ENCODE peak calls at places on chromosomes 6 and 20, in five cellular contexts. One of them, this sample, is unnamed.

GRCh38 chr6:135114355-135115145 is 59.9 kb upstream of the HBS1L start:
- DNase-seq in A549: no peak
- DNase-seq in GM12878: peak
- DNase-seq in K562: no peak
- DNase-seq in SK-N-SH: no peak
- DNase-seq in this sample: no peak

GRCh38 chr20:20824924-20825584 is 112.6 kb upstream of the RALGAPA2 start:
- DNase-seq in GM12878: peak
- DNase-seq in SK-N-SH: peak
- DNase-seq in A549: peak
- DNase-seq in K562: peak
- DNase-seq in this sample: peak

GRCh38 chr6:6717953-6718352 is 129.4 kb downstream of the LY86 start:
- DNase-seq in GM12878: no peak
- DNase-seq in SK-N-SH: no peak
- DNase-seq in A549: no peak
- DNase-seq in K562: no peak
- DNase-seq in this sample: peak

GRCh38 chr6:53043626-53044025 is 21.6 kb upstream of the FBXO9 start:
- DNase-seq in GM12878: no peak
- DNase-seq in SK-N-SH: no peak
- DNase-seq in K562: no peak
- DNase-seq in A549: no peak
- DNase-seq in this sample: peak

GRCh38 chr20:23027721-23028120 is 7.4 kb upstream of the SSTR4 start:
- DNase-seq in GM12878: no peak
- DNase-seq in K562: no peak
- DNase-seq in SK-N-SH: no peak
- DNase-seq in A549: no peak
- DNase-seq in this sample: no peak

GRCh38 chr20:58497911-58498310 is 17.3 kb downstream of the APCDD1L start:
- DNase-seq in K562: no peak
- DNase-seq in GM12878: no peak
- DNase-seq in A549: no peak
- DNase-seq in SK-N-SH: no peak
- DNase-seq in this sample: no peak

GRCh38 chr20:48075591-48076174 is 290.4 kb upstream of the SULF2 start:
- DNase-seq in GM12878: no peak
- DNase-seq in K562: no peak
- DNase-seq in SK-N-SH: peak
- DNase-seq in A549: no peak
- DNase-seq in this sample: no peak

GRCh38 chr6:136967874-136968752 is 46.0 kb downstream of the SLC35D3 start:
- DNase-seq in A549: peak
- DNase-seq in K562: peak
- DNase-seq in GM12878: peak
- DNase-seq in SK-N-SH: peak
- DNase-seq in this sample: peak

GRCh38 chr6:87277123-87277522 is 45.3 kb upstream of the SMIM8 start:
- DNase-seq in SK-N-SH: peak
- DNase-seq in K562: peak
- DNase-seq in GM12878: no peak
- DNase-seq in A549: peak
- DNase-seq in this sample: peak

GRCh38 chr6:41437604-41438003 is 102.2 kb downstream of the NCR2 start:
- DNase-seq in SK-N-SH: no peak
- DNase-seq in K562: no peak
- DNase-seq in A549: no peak
- DNase-seq in GM12878: no peak
- DNase-seq in this sample: no peak

GRCh38 chr20:47574616-47575401 is 73.1 kb downstream of the NCOA3 start:
- DNase-seq in A549: peak
- DNase-seq in K562: peak
- DNase-seq in SK-N-SH: peak
- DNase-seq in GM12878: no peak
- DNase-seq in this sample: peak

GRCh38 chr6:30646450-30647038 is 389 bp upstream of the C6orf136 start:
- DNase-seq in A549: no peak
- DNase-seq in SK-N-SH: peak
- DNase-seq in GM12878: no peak
- DNase-seq in K562: peak
- DNase-seq in this sample: no peak

GRCh38 chr20:45372646-45373352 is 5.3 kb downstream of the TP53TG5 start:
- DNase-seq in SK-N-SH: no peak
- DNase-seq in K562: no peak
- DNase-seq in A549: no peak
- DNase-seq in GM12878: no peak
- DNase-seq in this sample: no peak

GRCh38 chr20:1964061-1964460 is 29.8 kb downstream of the PDYN start:
- DNase-seq in K562: no peak
- DNase-seq in A549: no peak
- DNase-seq in GM12878: no peak
- DNase-seq in SK-N-SH: no peak
- DNase-seq in this sample: no peak

DNA sequence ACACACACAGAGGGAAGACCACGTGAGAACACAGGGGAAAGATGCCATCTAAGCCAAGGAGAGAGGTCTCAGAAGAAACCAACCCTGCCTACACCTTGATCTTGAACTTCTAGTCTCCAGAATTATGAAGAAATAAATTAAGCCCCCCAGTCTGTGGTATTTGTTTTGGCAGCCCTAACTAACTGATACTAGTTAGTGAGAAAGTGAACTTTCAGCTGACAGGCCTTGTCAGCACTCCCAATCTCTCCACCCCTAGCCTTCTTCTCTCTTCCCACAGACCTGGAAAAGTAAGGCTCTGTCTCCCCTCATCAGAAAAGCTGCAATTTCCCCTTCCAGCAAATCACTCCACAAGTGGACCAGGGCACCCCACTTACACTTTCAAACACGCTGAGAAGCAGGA is 108.6 kb upstream of the CDYL start:
- DNase-seq in A549: no peak
- DNase-seq in GM12878: no peak
- DNase-seq in K562: no peak
- DNase-seq in SK-N-SH: no peak
- DNase-seq in this sample: no peak
- TF ChIP-seq RCOR1 in A549: no peak
- TF ChIP-seq RCOR1 in GM12878: no peak
- TF ChIP-seq RCOR1 in K562: no peak
- TF ChIP-seq RCOR1 in SK-N-SH: no peak
- TF ChIP-seq RCOR1 in this sample: no peak

GRCh38 chr6:43287717-43288679 is 10.1 kb upstream of the SLC22A7 start:
- DNase-seq in A549: no peak
- DNase-seq in SK-N-SH: no peak
- DNase-seq in GM12878: no peak
- DNase-seq in K562: no peak
- DNase-seq in this sample: no peak

GRCh38 chr6:43286456-43286994 is 11.5 kb upstream of the SLC22A7 start:
- DNase-seq in SK-N-SH: no peak
- DNase-seq in GM12878: no peak
- DNase-seq in A549: no peak
- DNase-seq in K562: no peak
- DNase-seq in this sample: no peak

GRCh38 chr6:43285832-43286231 is 12.2 kb upstream of the SLC22A7 start:
- DNase-seq in GM12878: no peak
- DNase-seq in K562: no peak
- DNase-seq in SK-N-SH: no peak
- DNase-seq in A549: no peak
- DNase-seq in this sample: no peak

GRCh38 chr6:43285415-43285814 is 12.6 kb upstream of the SLC22A7 start:
- DNase-seq in K562: no peak
- DNase-seq in SK-N-SH: no peak
- DNase-seq in GM12878: no peak
- DNase-seq in A549: no peak
- DNase-seq in this sample: no peak

GRCh38 chr6:43286995-43287716 is 10.9 kb upstream of the SLC22A7 start:
- DNase-seq in GM12878: no peak
- DNase-seq in K562: peak
- DNase-seq in SK-N-SH: no peak
- DNase-seq in A549: no peak
- DNase-seq in this sample: no peak
- TF ChIP-seq CTCF in GM12878: peak
- TF ChIP-seq CTCF in K562: peak
- TF ChIP-seq CTCF in SK-N-SH: peak
- TF ChIP-seq CTCF in A549: no peak
- TF ChIP-seq CTCF in this sample: no peak

DNA sequence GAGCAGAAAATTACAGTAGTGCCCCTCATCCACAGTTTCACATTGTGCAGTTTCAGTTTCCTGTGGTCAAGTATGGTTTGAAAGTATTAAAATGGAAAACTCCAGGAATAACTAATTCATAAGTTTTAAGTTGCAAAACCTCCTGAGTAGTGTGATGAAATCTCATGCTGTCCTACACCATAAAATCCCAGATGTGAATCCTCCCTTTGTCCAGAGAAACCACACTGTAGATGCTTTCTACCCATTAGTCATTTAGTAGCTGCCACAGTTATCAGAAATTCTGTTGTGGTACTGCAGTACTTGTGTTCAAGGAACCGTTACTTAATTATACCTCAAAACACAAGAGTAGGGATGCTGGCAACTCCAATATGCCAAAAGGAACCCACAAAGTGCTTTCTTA is 74.7 kb downstream of the PTCHD4 start:
- DNase-seq in A549: no peak
- DNase-seq in GM12878: no peak
- DNase-seq in SK-N-SH: no peak
- DNase-seq in K562: no peak
- DNase-seq in this sample: peak
- TF ChIP-seq RCOR1 in A549: no peak
- TF ChIP-seq RCOR1 in GM12878: no peak
- TF ChIP-seq RCOR1 in SK-N-SH: no peak
- TF ChIP-seq RCOR1 in K562: no peak
- TF ChIP-seq RCOR1 in this sample: no peak

GRCh38 chr6:916160-916559 is 223.2 kb upstream of the EXOC2 start:
- DNase-seq in A549: no peak
- DNase-seq in SK-N-SH: no peak
- DNase-seq in GM12878: no peak
- DNase-seq in K562: no peak
- DNase-seq in this sample: no peak

GRCh38 chr6:907928-908327 is 215.0 kb upstream of the EXOC2 start:
- DNase-seq in GM12878: no peak
- DNase-seq in A549: no peak
- DNase-seq in K562: no peak
- DNase-seq in SK-N-SH: no peak
- DNase-seq in this sample: no peak

GRCh38 chr6:917939-918338 is 225.0 kb upstream of the EXOC2 start:
- DNase-seq in K562: no peak
- DNase-seq in A549: no peak
- DNase-seq in GM12878: no peak
- DNase-seq in SK-N-SH: no peak
- DNase-seq in this sample: no peak

GRCh38 chr6:917296-917695 is 224.4 kb upstream of the EXOC2 start:
- DNase-seq in GM12878: no peak
- DNase-seq in SK-N-SH: no peak
- DNase-seq in K562: no peak
- DNase-seq in A549: no peak
- DNase-seq in this sample: no peak

DNA sequence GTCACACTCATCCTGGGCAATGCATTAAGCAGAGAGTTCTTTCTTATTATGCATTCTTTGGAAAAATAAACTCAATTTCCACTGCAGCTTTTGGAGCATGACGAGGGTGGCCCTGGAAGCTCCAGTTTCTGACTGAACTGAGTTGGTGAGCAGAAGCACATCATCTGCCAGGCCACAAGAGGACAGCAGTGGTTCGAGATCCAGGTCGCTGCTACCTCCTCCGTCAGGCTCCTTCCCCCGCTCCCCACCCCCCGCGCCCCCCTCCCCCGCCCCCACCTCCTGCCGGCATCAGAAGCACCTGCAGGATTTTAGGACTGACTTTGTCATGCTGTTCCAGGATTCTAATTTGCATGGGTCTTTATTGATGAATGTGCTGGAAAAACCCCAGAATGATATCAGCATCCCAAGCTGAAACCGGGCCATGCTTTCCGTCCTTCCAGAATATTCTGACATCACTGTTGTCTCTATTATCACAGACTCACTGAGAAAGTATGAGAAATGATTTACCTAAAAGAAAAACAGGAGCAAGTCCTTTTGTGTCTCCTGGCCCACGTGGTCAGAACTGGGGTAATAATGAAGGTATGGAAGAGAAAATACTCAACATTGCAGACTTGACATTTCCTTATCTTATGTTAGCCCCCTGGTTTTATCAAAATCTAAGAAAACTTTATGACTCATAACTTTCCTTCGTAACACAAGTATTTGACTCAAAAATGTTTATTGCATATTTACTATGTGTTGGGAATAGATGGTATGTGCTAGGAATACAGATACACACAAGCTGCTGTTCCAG is 220.1 kb upstream of the EXOC2 start:
- DNase-seq in K562: peak
- DNase-seq in SK-N-SH: no peak
- DNase-seq in A549: peak
- DNase-seq in GM12878: no peak
- DNase-seq in this sample: peak
- TF ChIP-seq CTCF in K562: peak
- TF ChIP-seq CTCF in SK-N-SH: no peak
- TF ChIP-seq CTCF in A549: peak
- TF ChIP-seq CTCF in GM12878: peak
- TF ChIP-seq CTCF in this sample: peak

GRCh38 chr6:155444120-155444917 is 11.3 kb downstream of the NOX3 start:
- DNase-seq in GM12878: no peak
- DNase-seq in A549: peak
- DNase-seq in SK-N-SH: no peak
- DNase-seq in K562: no peak
- DNase-seq in this sample: peak

GRCh38 chr6:155444952-155445903 is 10.4 kb downstream of the NOX3 start:
- DNase-seq in A549: no peak
- DNase-seq in K562: no peak
- DNase-seq in GM12878: no peak
- DNase-seq in SK-N-SH: no peak
- DNase-seq in this sample: no peak

GRCh38 chr6:155440758-155441157 is 14.9 kb downstream of the NOX3 start:
- DNase-seq in SK-N-SH: no peak
- DNase-seq in K562: no peak
- DNase-seq in A549: no peak
- DNase-seq in GM12878: no peak
- DNase-seq in this sample: no peak

GRCh38 chr6:155443168-155443567 is 12.5 kb downstream of the NOX3 start:
- DNase-seq in A549: no peak
- DNase-seq in GM12878: no peak
- DNase-seq in K562: no peak
- DNase-seq in SK-N-SH: peak
- DNase-seq in this sample: no peak

GRCh38 chr6:155442562-155442961 is 13.1 kb downstream of the NOX3 start:
- DNase-seq in A549: no peak
- DNase-seq in GM12878: no peak
- DNase-seq in SK-N-SH: peak
- DNase-seq in K562: no peak
- DNase-seq in this sample: no peak
- TF ChIP-seq RCOR1 in A549: no peak
- TF ChIP-seq RCOR1 in GM12878: no peak
- TF ChIP-seq RCOR1 in SK-N-SH: peak
- TF ChIP-seq RCOR1 in K562: no peak
- TF ChIP-seq RCOR1 in this sample: no peak

GRCh38 chr6:157911278-157911677 is 70.4 kb upstream of the SYNJ2 start:
- DNase-seq in SK-N-SH: no peak
- DNase-seq in A549: no peak
- DNase-seq in GM12878: no peak
- DNase-seq in K562: no peak
- DNase-seq in this sample: no peak
- TF ChIP-seq CTCF in SK-N-SH: no peak
- TF ChIP-seq CTCF in A549: no peak
- TF ChIP-seq CTCF in GM12878: no peak
- TF ChIP-seq CTCF in K562: no peak
- TF ChIP-seq CTCF in this sample: no peak